ENCODE peak calls at places on chromosomes 11 and 22, in eight cellular contexts. One of them, this sample, is unnamed.

GRCh38 chr11:38330578-38330977 is 1732.5 kb upstream of the RAG2 start:
- DNase-seq in spleen: no peak
- DNase-seq in GM10248: no peak
- DNase-seq in body of pancreas: no peak
- DNase-seq in chondrocyte: no peak
- DNase-seq in AG09309: no peak
- DNase-seq in fibroblast of lung: no peak
- DNase-seq in omental fat pad: no peak
- DNase-seq in this sample: no peak

GRCh38 chr11:46293616-46294015 is 16.2 kb downstream of the CREB3L1 start:
- DNase-seq in spleen: no peak
- DNase-seq in GM10248: no peak
- DNase-seq in body of pancreas: no peak
- DNase-seq in chondrocyte: no peak
- DNase-seq in AG09309: peak
- DNase-seq in fibroblast of lung: peak
- DNase-seq in omental fat pad: no peak
- DNase-seq in this sample: no peak

GRCh38 chr11:4677948-4678347 is 19.7 kb downstream of the OR51E2 start:
- DNase-seq in spleen: no peak
- DNase-seq in GM10248: no peak
- DNase-seq in body of pancreas: no peak
- DNase-seq in chondrocyte: no peak
- DNase-seq in AG09309: no peak
- DNase-seq in fibroblast of lung: no peak
- DNase-seq in omental fat pad: no peak
- DNase-seq in this sample: no peak

GRCh38 chr22:19872779-19873137 is 18.1 kb upstream of the GNB1L start:
- DNase-seq in spleen: peak
- DNase-seq in GM10248: no peak
- DNase-seq in body of pancreas: peak
- DNase-seq in chondrocyte: no peak
- DNase-seq in AG09309: no peak
- DNase-seq in fibroblast of lung: no peak
- DNase-seq in omental fat pad: peak
- DNase-seq in this sample: no peak

GRCh38 chr11:120025606-120026335 is 112.1 kb downstream of the TRIM29 start:
- DNase-seq in spleen: no peak
- DNase-seq in GM10248: no peak
- DNase-seq in body of pancreas: no peak
- DNase-seq in chondrocyte: no peak
- DNase-seq in AG09309: no peak
- DNase-seq in fibroblast of lung: no peak
- DNase-seq in omental fat pad: no peak
- DNase-seq in this sample: no peak

GRCh38 chr22:42646569-42647525 is 2.3 kb downstream of the CYB5R3 start:
- DNase-seq in spleen: no peak
- DNase-seq in GM10248: no peak
- DNase-seq in body of pancreas: peak
- DNase-seq in chondrocyte: peak
- DNase-seq in AG09309: no peak
- DNase-seq in fibroblast of lung: peak
- DNase-seq in omental fat pad: no peak
- DNase-seq in this sample: no peak

GRCh38 chr11:10351768-10352641 is 47.1 kb downstream of the ADM start:
- DNase-seq in spleen: no peak
- DNase-seq in GM10248: no peak
- DNase-seq in body of pancreas: peak
- DNase-seq in chondrocyte: no peak
- DNase-seq in AG09309: no peak
- DNase-seq in fibroblast of lung: peak
- DNase-seq in omental fat pad: no peak
- DNase-seq in this sample: no peak

GRCh38 chr11:17979770-17980371 is 33.0 kb downstream of the SERGEF start:
- DNase-seq in spleen: no peak
- DNase-seq in GM10248: peak
- DNase-seq in body of pancreas: peak
- DNase-seq in chondrocyte: no peak
- DNase-seq in AG09309: no peak
- DNase-seq in fibroblast of lung: no peak
- DNase-seq in omental fat pad: no peak
- DNase-seq in this sample: peak

GRCh38 chr22:42608481-42609361 is 6.0 kb downstream of the POLDIP3 start:
- DNase-seq in spleen: no peak
- DNase-seq in GM10248: no peak
- DNase-seq in body of pancreas: no peak
- DNase-seq in chondrocyte: no peak
- DNase-seq in AG09309: no peak
- DNase-seq in fibroblast of lung: peak
- DNase-seq in omental fat pad: no peak
- DNase-seq in this sample: no peak

GRCh38 chr11:66768088-66768521 is 39.1 kb upstream of the SPTBN2 start:
- DNase-seq in spleen: no peak
- DNase-seq in GM10248: no peak
- DNase-seq in body of pancreas: no peak
- DNase-seq in chondrocyte: no peak
- DNase-seq in AG09309: no peak
- DNase-seq in fibroblast of lung: peak
- DNase-seq in omental fat pad: no peak
- DNase-seq in this sample: no peak

GRCh38 chr22:30636226-30637077 is 871 bp downstream of the SLC35E4 start:
- DNase-seq in spleen: peak
- DNase-seq in GM10248: no peak
- DNase-seq in body of pancreas: peak
- DNase-seq in chondrocyte: no peak
- DNase-seq in AG09309: no peak
- DNase-seq in fibroblast of lung: peak
- DNase-seq in omental fat pad: no peak
- DNase-seq in this sample: peak

GRCh38 chr22:20011123-20011992 is 5.3 kb downstream of the ARVCF start:
- DNase-seq in spleen: peak
- DNase-seq in GM10248: no peak
- DNase-seq in body of pancreas: no peak
- DNase-seq in chondrocyte: no peak
- DNase-seq in AG09309: no peak
- DNase-seq in fibroblast of lung: no peak
- DNase-seq in omental fat pad: no peak
- DNase-seq in this sample: no peak

GRCh38 chr22:44638966-44639739 is 62.9 kb upstream of the PRR5 start:
- DNase-seq in spleen: peak
- DNase-seq in GM10248: no peak
- DNase-seq in body of pancreas: no peak
- DNase-seq in chondrocyte: peak
- DNase-seq in AG09309: no peak
- DNase-seq in fibroblast of lung: no peak
- DNase-seq in omental fat pad: no peak
- DNase-seq in this sample: no peak

GRCh38 chr11:3021125-3021524 is 29.0 kb upstream of the NAP1L4 start:
- DNase-seq in spleen: no peak
- DNase-seq in GM10248: peak
- DNase-seq in body of pancreas: peak
- DNase-seq in chondrocyte: no peak
- DNase-seq in AG09309: no peak
- DNase-seq in fibroblast of lung: peak
- DNase-seq in omental fat pad: no peak
- DNase-seq in this sample: peak

GRCh38 chr11:69348414-69349235 is 54.7 kb downstream of the MYEOV start:
- DNase-seq in spleen: no peak
- DNase-seq in GM10248: no peak
- DNase-seq in body of pancreas: no peak
- DNase-seq in chondrocyte: peak
- DNase-seq in AG09309: no peak
- DNase-seq in fibroblast of lung: no peak
- DNase-seq in omental fat pad: no peak
- DNase-seq in this sample: no peak

GRCh38 chr11:73931039-73931645 is 19.7 kb upstream of the DNAJB13 start:
- DNase-seq in spleen: no peak
- DNase-seq in GM10248: peak
- DNase-seq in body of pancreas: no peak
- DNase-seq in chondrocyte: no peak
- DNase-seq in AG09309: peak
- DNase-seq in fibroblast of lung: peak
- DNase-seq in omental fat pad: no peak
- DNase-seq in this sample: peak

GRCh38 chr22:20105456-20106204 is 10.3 kb upstream of the RANBP1 start:
- DNase-seq in spleen: peak
- DNase-seq in GM10248: no peak
- DNase-seq in body of pancreas: no peak
- DNase-seq in chondrocyte: peak
- DNase-seq in AG09309: no peak
- DNase-seq in fibroblast of lung: no peak
- DNase-seq in omental fat pad: no peak
- DNase-seq in this sample: no peak

GRCh38 chr22:20867179-20868099 is 8.6 kb downstream of the SNAP29 start:
- DNase-seq in spleen: no peak
- DNase-seq in GM10248: no peak
- DNase-seq in body of pancreas: no peak
- DNase-seq in chondrocyte: no peak
- DNase-seq in AG09309: no peak
- DNase-seq in fibroblast of lung: no peak
- DNase-seq in omental fat pad: no peak
- DNase-seq in this sample: no peak

GRCh38 chr11:35190804-35191348 is 51.9 kb downstream of the CD44 start:
- DNase-seq in spleen: no peak
- DNase-seq in GM10248: no peak
- DNase-seq in body of pancreas: no peak
- DNase-seq in chondrocyte: no peak
- DNase-seq in AG09309: no peak
- DNase-seq in fibroblast of lung: peak
- DNase-seq in omental fat pad: no peak
- DNase-seq in this sample: no peak

GRCh38 chr22:29710922-29711593 is 8.7 kb upstream of the CABP7 start:
- DNase-seq in spleen: peak
- DNase-seq in GM10248: no peak
- DNase-seq in body of pancreas: peak
- DNase-seq in chondrocyte: no peak
- DNase-seq in AG09309: no peak
- DNase-seq in fibroblast of lung: no peak
- DNase-seq in omental fat pad: no peak
- DNase-seq in this sample: no peak

GRCh38 chr11:46281374-46281831 is 3.9 kb downstream of the CREB3L1 start:
- DNase-seq in spleen: no peak
- DNase-seq in GM10248: no peak
- DNase-seq in body of pancreas: no peak
- DNase-seq in chondrocyte: no peak
- DNase-seq in AG09309: no peak
- DNase-seq in fibroblast of lung: peak
- DNase-seq in omental fat pad: no peak
- DNase-seq in this sample: no peak

GRCh38 chr22:32572741-32573140 is 98.1 kb downstream of the FBXO7 start:
- DNase-seq in spleen: no peak
- DNase-seq in GM10248: no peak
- DNase-seq in body of pancreas: no peak
- DNase-seq in chondrocyte: no peak
- DNase-seq in AG09309: no peak
- DNase-seq in fibroblast of lung: no peak
- DNase-seq in omental fat pad: no peak
- DNase-seq in this sample: no peak

GRCh38 chr22:32574397-32574796 is 99.8 kb downstream of the FBXO7 start:
- DNase-seq in spleen: no peak
- DNase-seq in GM10248: no peak
- DNase-seq in body of pancreas: no peak
- DNase-seq in chondrocyte: no peak
- DNase-seq in AG09309: no peak
- DNase-seq in fibroblast of lung: no peak
- DNase-seq in omental fat pad: no peak
- DNase-seq in this sample: no peak

GRCh38 chr22:32573991-32574390 is 99.4 kb downstream of the FBXO7 start:
- DNase-seq in spleen: no peak
- DNase-seq in GM10248: no peak
- DNase-seq in body of pancreas: no peak
- DNase-seq in chondrocyte: no peak
- DNase-seq in AG09309: no peak
- DNase-seq in fibroblast of lung: no peak
- DNase-seq in omental fat pad: no peak
- DNase-seq in this sample: no peak

GRCh38 chr22:32574957-32575893 is 100.6 kb downstream of the FBXO7 start:
- DNase-seq in spleen: no peak
- DNase-seq in GM10248: no peak
- DNase-seq in body of pancreas: no peak
- DNase-seq in chondrocyte: no peak
- DNase-seq in AG09309: no peak
- DNase-seq in fibroblast of lung: peak
- DNase-seq in omental fat pad: no peak
- DNase-seq in this sample: no peak

GRCh38 chr22:32571764-32572163 is 97.2 kb downstream of the FBXO7 start:
- DNase-seq in spleen: no peak
- DNase-seq in GM10248: no peak
- DNase-seq in body of pancreas: no peak
- DNase-seq in chondrocyte: no peak
- DNase-seq in AG09309: no peak
- DNase-seq in fibroblast of lung: no peak
- DNase-seq in omental fat pad: no peak
- DNase-seq in this sample: no peak
- TF ChIP-seq CTCF in spleen: no peak
- TF ChIP-seq CTCF in GM10248: no peak
- TF ChIP-seq CTCF in body of pancreas: no peak
- TF ChIP-seq CTCF in chondrocyte: no peak
- TF ChIP-seq CTCF in AG09309: no peak
- TF ChIP-seq CTCF in fibroblast of lung: no peak
- TF ChIP-seq CTCF in omental fat pad: no peak
- TF ChIP-seq CTCF in this sample: no peak

GRCh38 chr11:125076378-125076945 is 13.4 kb downstream of the SLC37A2 start:
- DNase-seq in spleen: no peak
- DNase-seq in GM10248: peak
- DNase-seq in body of pancreas: no peak
- DNase-seq in chondrocyte: no peak
- DNase-seq in AG09309: no peak
- DNase-seq in fibroblast of lung: no peak
- DNase-seq in omental fat pad: no peak
- DNase-seq in this sample: peak
- TF ChIP-seq CTCF in spleen: no peak
- TF ChIP-seq CTCF in GM10248: no peak
- TF ChIP-seq CTCF in body of pancreas: no peak
- TF ChIP-seq CTCF in chondrocyte: no peak
- TF ChIP-seq CTCF in AG09309: no peak
- TF ChIP-seq CTCF in fibroblast of lung: no peak
- TF ChIP-seq CTCF in omental fat pad: no peak
- TF ChIP-seq CTCF in this sample: no peak

GRCh38 chr11:64341851-64342791 is 2.1 kb downstream of the CCDC88B start:
- DNase-seq in spleen: peak
- DNase-seq in GM10248: peak
- DNase-seq in body of pancreas: peak
- DNase-seq in chondrocyte: peak
- DNase-seq in AG09309: no peak
- DNase-seq in fibroblast of lung: peak
- DNase-seq in omental fat pad: peak
- DNase-seq in this sample: peak
- TF ChIP-seq CTCF in spleen: peak
- TF ChIP-seq CTCF in GM10248: peak
- TF ChIP-seq CTCF in body of pancreas: peak
- TF ChIP-seq CTCF in chondrocyte: peak
- TF ChIP-seq CTCF in AG09309: no peak
- TF ChIP-seq CTCF in fibroblast of lung: peak
- TF ChIP-seq CTCF in omental fat pad: no peak
- TF ChIP-seq CTCF in this sample: peak

DNA sequence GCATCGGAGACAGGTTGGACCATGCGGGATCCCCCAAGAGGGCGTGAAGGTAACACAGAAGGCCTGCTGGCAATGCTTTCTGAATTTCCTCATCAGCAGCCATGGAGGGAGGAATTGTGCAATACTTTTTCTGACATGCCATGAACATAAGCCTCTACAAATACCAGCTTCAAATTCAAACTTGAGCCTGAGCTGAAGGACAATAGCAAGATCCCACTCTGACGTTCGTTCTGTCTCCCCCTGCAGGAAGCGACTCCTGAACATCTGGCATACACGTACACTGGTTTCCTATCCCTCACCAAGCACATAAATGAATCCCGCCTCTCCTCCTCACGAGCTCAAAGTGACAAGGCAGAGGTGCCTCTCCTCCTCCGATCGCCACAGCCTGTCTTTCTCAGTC is 312.2 kb downstream of the BRD1 start:
- DNase-seq in spleen: no peak
- DNase-seq in GM10248: no peak
- DNase-seq in body of pancreas: no peak
- DNase-seq in chondrocyte: no peak
- DNase-seq in AG09309: no peak
- DNase-seq in fibroblast of lung: no peak
- DNase-seq in omental fat pad: no peak
- DNase-seq in this sample: no peak
- TF ChIP-seq CTCF in spleen: no peak
- TF ChIP-seq CTCF in GM10248: no peak
- TF ChIP-seq CTCF in body of pancreas: no peak
- TF ChIP-seq CTCF in chondrocyte: peak
- TF ChIP-seq CTCF in AG09309: no peak
- TF ChIP-seq CTCF in fibroblast of lung: no peak
- TF ChIP-seq CTCF in omental fat pad: no peak
- TF ChIP-seq CTCF in this sample: no peak

This sample was measured in GM13976.